ENCODE peak calls at places on chromosomes 16 and 17, in six cellular contexts. J is stomach, R is suprapubic skin, X is prostate gland, O is GM12878, N is esophagus muscularis mucosa. T is an unnamed sample. For H3K36me3, the result is how much of the 10 kb centered on the place peaks cover.

GRCh38 chr17:80265205-80266068 is 4.8 kb downstream of the RNF213 start:
- DNase-seq in N (no peak), R (no peak), O (peak), X (no peak), J (no peak), T (no peak)

GRCh38 chr16:47320546-47321315 is 140.1 kb downstream of the ITFG1 start:
- DNase-seq in R (no peak), O (no peak), N (no peak), X (no peak), J (no peak), T (no peak)

GRCh38 chr17:2707721-2708584 is 3.6 kb downstream of the CLUH start:
- DNase-seq in O (no peak), R (no peak), N (no peak), J (peak), X (no peak), T (no peak)

GRCh38 chr16:17755158-17755557 is 284.4 kb upstream of the XYLT1 start:
- DNase-seq in R (no peak), J (no peak), O (no peak), X (no peak), N (no peak), T (no peak)

GRCh38 chr17:6353161-6353560 is 81.8 kb downstream of the AIPL1 start:
- DNase-seq in O (no peak), R (peak), J (no peak), N (peak), X (no peak), T (no peak)

GRCh38 chr17:42853968-42854790 is 3.2 kb downstream of the AOC3 start:
- DNase-seq in O (no peak), X (no peak), R (no peak), N (no peak), J (no peak), T (no peak)

GRCh38 chr16:12805091-12805490 is 1.4 kb upstream of the CPPED1 start:
- DNase-seq in R (no peak), X (no peak), O (no peak), N (no peak), J (no peak), T (no peak)

GRCh38 chr16:85988306-85988705 is 89.3 kb downstream of the IRF8 start:
- DNase-seq in N (no peak), X (no peak), R (no peak), O (peak), J (no peak), T (no peak)

GRCh38 chr17:45315583-45316270 is 1.1 kb downstream of the MAP3K14 start:
- DNase-seq in O (no peak), X (no peak), N (no peak), J (no peak), R (no peak), T (no peak)

GRCh38 chr17:48636177-48637018 is 10.2 kb upstream of the HOXB9 start:
- DNase-seq in X (no peak), R (no peak), J (peak), O (no peak), N (no peak), T (no peak)

GRCh38 chr17:17575360-17576251 is 15.9 kb downstream of the PEMT start:
- DNase-seq in O (no peak), J (no peak), R (no peak), X (no peak), N (no peak), T (no peak)

GRCh38 chr17:50943575-50943933 is 77.4 kb upstream of the TOB1 start:
- DNase-seq in R (peak), X (no peak), N (no peak), J (peak), O (no peak), T (no peak)

GRCh38 chr17:71412803-71413202 is 708.0 kb upstream of the SOX9 start:
- DNase-seq in N (no peak), O (no peak), J (no peak), R (no peak), X (no peak), T (no peak)

DNA sequence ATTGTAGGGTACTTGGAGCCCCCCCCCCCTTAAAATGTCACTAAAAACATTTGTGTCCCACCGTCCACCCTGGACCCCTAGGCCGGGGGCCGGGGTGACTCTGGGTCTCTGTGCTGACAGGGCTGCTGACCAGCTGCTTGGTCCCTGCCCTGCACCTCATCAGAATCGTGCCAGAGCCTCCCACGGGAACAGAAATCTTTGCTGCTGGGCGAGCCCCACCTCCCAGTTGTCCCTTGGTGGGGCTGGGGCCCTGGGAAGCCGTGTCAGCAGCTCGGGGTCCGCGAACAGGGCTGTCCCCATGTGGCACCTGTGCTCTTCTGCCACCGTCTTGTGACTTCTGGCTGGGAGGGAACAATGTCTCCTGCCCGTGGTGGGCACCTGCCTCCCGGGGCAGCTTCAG is 18.5 kb downstream of the KCTD5 start:
- DNase-seq in O (no peak), X (no peak), R (no peak), N (no peak), J (no peak), T (no peak)
- H3K36me3 ChIP-seq in O (under half), X (under half), R (half or more), N (half or more), J (half or more), T (under half)

DNA sequence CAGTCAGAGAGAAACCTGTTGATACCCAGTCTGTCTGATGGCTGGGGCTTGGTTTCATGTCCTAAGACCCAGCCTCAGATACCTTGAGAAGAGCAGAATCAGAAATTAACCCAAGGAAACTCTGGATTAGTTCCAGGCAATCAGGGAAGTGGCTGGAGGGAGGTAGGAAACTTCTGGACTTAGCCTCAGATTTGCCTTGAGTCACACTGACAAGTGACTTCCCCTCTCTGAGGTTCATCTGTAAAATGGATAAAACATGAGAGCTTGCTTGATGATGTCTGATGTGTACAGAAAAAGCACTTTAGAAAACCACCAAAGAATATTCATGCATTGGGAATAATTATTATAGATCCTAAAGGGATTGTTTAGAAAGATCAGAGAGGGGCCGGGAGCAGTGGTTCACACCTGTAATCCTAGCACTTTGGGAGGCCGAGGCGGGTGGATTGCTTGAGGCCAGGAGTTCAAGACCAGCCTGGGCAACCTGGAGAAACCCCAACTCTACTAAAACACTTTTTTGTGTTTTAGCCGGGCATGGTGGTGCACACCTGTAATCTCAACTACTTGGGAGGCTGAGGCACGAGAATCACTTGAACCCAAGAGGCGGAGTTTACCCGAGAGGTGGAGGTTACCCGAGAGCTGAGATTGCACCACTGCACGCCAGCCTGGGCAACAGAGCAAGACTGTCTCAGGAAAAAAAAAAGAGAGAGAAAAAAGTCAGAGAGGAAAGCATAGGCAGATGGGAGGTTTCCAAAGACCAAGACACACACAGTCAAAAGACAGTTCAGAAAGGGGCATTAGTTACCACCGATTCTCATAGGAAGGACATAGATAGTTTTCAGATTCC is 3.8 kb downstream of the CIITA start:
- DNase-seq in X (no peak), J (no peak), N (no peak), O (no peak), R (no peak), T (no peak)
- H3K4me3 ChIP-seq in X (no peak), J (no peak), N (no peak), O (peak), R (no peak), T (no peak)

GRCh38 chr16:66618588-66618987 is 14.1 kb downstream of the CMTM3 start:
- DNase-seq in X (no peak), R (no peak), O (no peak), N (no peak), J (no peak), T (no peak)

GRCh38 chr16:66617728-66618127 is 13.2 kb downstream of the CMTM3 start:
- DNase-seq in N (no peak), O (no peak), X (no peak), J (no peak), R (no peak), T (no peak)

GRCh38 chr16:66616169-66616568 is 11.7 kb downstream of the CMTM3 start:
- DNase-seq in N (no peak), X (no peak), J (no peak), O (no peak), R (no peak), T (no peak)

GRCh38 chr16:66616592-66616991 is 12.1 kb downstream of the CMTM3 start:
- DNase-seq in N (no peak), X (no peak), O (no peak), J (no peak), R (no peak), T (no peak)

GRCh38 chr16:66617010-66617434 is 12.5 kb downstream of the CMTM3 start:
- DNase-seq in X (no peak), N (no peak), O (no peak), J (no peak), R (no peak), T (no peak)
- TF ChIP-seq POLR2AphosphoS5 in X (no peak), N (no peak), O (no peak), J (no peak), R (no peak), T (no peak)

DNA sequence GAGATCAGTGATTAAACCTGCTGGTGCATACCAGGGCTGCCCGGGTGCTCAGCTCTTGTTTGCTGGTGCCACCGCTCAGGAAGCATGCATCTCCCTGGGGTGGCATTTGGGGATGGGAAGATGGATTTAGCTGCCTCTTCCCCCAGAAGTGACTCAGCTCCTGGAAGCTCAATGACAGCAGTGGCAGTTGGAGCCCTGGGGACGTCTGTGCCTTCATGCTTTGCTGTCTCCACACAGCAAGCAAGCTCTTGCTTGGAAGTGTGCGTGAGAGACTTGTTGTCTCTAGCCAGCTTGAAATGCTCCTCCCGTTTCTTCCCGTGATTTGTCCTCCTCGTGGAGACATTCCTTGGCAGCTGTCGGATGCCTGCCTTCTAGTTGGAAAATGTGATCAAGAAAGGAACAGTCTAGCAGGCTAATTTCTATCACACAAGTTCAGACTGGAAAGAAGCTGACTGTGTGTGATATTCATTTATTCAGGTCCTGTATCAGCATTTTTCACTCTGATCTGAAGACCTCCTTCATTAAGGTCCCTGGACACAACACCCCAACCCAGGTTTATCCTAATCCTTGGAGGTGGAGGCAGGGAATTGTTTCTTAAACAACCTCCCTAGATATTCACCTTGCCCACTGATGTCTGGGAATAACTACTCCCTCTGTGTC is 73.0 kb downstream of the BMERB1 start:
- DNase-seq in R (no peak), J (no peak), N (no peak), X (no peak), O (no peak), T (no peak)
- H3K36me3 ChIP-seq in R (under half), J (under half), N (under half), X (under half), O (under half), T (under half)

T was measured in SK-N-MC.